ENCODE peak calls at places on chromosomes 1 and 21, in five cellular contexts. B is fibroblast of lung, C is GM06990, V is transverse colon, R is heart left ventricle. Z is an unnamed sample.

GRCh38 chr1:20484526-20485462 is 1.2 kb downstream of the CAMK2N1 start:
- DNase-seq in B (no peak), C (no peak), V (no peak), R (no peak), Z (peak)

GRCh38 chr21:44867999-44868700 is 5.3 kb downstream of the PTTG1IP start:
- DNase-seq in B (no peak), C (no peak), V (no peak), R (no peak), Z (peak)

GRCh38 chr1:174153825-174154107 is 5.6 kb upstream of the RABGAP1L start:
- DNase-seq in B (no peak), C (no peak), V (no peak), R (no peak), Z (no peak)

GRCh38 chr1:245493029-245493428 is 338.2 kb downstream of the KIF26B start:
- DNase-seq in B (no peak), C (no peak), V (no peak), R (no peak), Z (peak)

GRCh38 chr1:48492392-48492791 is 20.4 kb upstream of the SPATA6 start:
- DNase-seq in B (no peak), C (no peak), V (peak), R (no peak), Z (peak)

GRCh38 chr1:27577504-27578188 is 26.3 kb downstream of the AHDC1 start:
- DNase-seq in B (no peak), C (no peak), V (no peak), R (peak), Z (no peak)

GRCh38 chr1:109900489-109900888 is 10.2 kb upstream of the CSF1 start:
- DNase-seq in B (no peak), C (no peak), V (no peak), R (no peak), Z (no peak)

GRCh38 chr1:85992756-85993155 is 163.8 kb downstream of the COL24A1 start:
- DNase-seq in B (peak), C (peak), V (no peak), R (no peak), Z (peak)

GRCh38 chr1:8988618-8988967 is 37.6 kb downstream of the SLC2A7 start:
- DNase-seq in B (no peak), C (no peak), V (no peak), R (peak), Z (no peak)

GRCh38 chr1:8989061-8989460 is 37.2 kb downstream of the SLC2A7 start:
- DNase-seq in B (no peak), C (no peak), V (no peak), R (no peak), Z (no peak)

GRCh38 chr1:8989821-8990220 is 36.4 kb downstream of the SLC2A7 start:
- DNase-seq in B (no peak), C (no peak), V (no peak), R (no peak), Z (peak)

GRCh38 chr1:8987881-8988617 is 38.2 kb downstream of the SLC2A7 start:
- DNase-seq in B (peak), C (peak), V (peak), R (peak), Z (peak)

DNA sequence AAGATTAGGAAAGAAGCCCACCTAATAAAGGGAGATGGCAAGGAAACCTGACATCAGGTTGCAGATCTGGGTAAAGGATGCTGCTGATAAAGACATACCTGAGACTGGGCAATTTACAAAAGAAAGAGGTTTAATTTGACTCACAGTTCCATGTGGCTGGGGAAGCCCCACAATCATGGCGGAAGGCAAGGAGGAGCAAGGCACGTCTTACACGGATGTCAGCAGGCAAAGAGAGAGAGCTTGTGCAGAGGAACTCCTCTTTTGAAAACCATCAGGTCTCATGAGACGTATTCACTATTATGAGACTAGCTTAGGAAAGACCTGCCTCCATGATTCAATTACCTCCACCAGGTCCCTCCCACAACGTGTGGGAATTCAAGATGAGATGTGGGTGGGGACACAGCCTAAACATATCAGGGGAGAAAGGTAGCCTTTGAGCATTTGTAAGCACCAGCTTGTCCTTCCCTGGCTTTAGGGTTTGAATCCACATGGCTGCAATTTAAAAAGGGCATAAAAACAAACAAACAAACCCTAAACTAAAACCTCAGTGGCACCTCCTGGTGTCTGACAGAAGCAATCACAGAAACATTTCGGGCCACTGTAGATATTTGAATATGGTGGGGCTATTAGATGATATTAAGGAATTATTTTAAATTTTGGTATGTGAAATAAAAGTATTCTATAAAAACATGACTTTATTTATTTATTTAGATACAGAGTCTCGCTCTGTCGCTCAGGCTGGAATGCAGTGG is 33.1 kb downstream of the SLC2A7 start:
- DNase-seq in B (no peak), C (no peak), V (no peak), R (no peak), Z (no peak)
- TF ChIP-seq CTCF in B (peak), C (peak), V (no peak), R (no peak), Z (peak)

GRCh38 chr1:38006008-38006828 is 904 bp upstream of the FHL3 start:
- DNase-seq in B (no peak), C (no peak), V (no peak), R (peak), Z (no peak)

GRCh38 chr1:38000529-38001453 is 4.5 kb downstream of the FHL3 start:
- DNase-seq in B (peak), C (no peak), V (no peak), R (peak), Z (peak)

GRCh38 chr1:38004284-38005101 is 821 bp downstream of the FHL3 start:
- DNase-seq in B (no peak), C (no peak), V (no peak), R (no peak), Z (peak)

GRCh38 chr1:38005195-38006007 is at the start of gene FHL3:
- DNase-seq in B (peak), C (no peak), V (peak), R (peak), Z (peak)

DNA sequence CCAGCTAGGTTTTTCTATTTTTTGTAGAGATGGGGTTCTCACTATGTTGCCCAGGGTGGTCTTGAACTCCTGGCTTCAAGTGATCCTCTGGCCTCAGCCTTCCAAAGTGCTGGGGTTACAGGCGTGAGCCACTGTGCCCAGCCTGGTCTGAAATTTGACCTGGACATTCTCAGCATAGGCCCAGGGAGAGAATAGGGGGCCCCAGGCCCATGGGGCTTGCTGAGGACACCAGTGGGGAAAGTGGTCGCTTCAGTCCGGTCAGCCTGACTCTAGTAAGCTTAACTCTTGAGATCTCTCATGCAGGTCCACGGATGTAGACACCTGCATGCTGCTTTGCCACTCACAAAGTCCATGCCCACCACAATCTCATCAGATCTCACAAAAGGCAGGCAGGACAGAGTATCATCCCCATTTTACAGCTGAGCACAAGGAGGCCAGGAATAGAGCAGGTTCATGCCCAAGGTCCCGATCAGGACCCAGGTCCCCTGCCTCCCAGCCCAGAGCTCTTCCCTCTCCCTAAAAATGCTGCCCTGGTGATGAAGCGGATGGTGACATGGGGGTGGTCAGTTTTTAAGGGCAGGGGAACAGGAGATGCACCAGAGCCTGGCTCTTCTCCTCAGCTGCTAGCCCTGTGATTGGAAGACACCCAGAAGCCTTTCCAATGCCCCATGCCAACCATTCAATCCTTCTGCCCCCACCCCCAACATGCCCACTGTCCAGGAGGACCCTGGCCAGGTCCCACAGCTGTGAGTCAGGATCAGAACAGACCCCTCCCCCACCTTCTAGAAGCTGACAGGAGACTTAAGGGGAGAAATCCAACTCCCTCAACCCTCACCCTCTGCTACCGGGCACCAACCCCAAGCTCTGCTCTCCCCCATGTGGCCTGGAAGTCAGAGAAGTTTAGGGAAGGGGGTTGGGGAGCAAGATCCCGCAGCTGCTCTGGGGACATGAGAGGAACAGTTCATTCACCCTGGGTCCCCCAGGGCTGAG is 1.8 kb downstream of the FHL3 start:
- DNase-seq in B (peak), C (no peak), V (no peak), R (no peak), Z (peak)
- H3K4me3 ChIP-seq in B (peak), C (peak), V (peak), R (peak), Z (peak)

GRCh38 chr1:114671011-114671938 is 1.4 kb upstream of the DENND2C start:
- DNase-seq in B (peak), C (no peak), V (no peak), R (no peak), Z (peak)
- TF ChIP-seq CTCF in B (peak), C (no peak), V (peak), R (peak), Z (peak)

GRCh38 chr1:151144474-151145157 is 1.8 kb downstream of the SEMA6C start:
- DNase-seq in B (peak), C (no peak), V (no peak), R (peak), Z (no peak)
- H3K4me3 ChIP-seq in B (no peak), C (no peak), V (peak), R (peak), Z (no peak)

GRCh38 chr1:191629836-191630235 is 528.4 kb upstream of the RGS18 start:
- DNase-seq in B (no peak), C (no peak), V (no peak), R (no peak), Z (no peak)
- TF ChIP-seq CTCF in B (no peak), C (peak), V (no peak), R (no peak), Z (no peak)

GRCh38 chr21:14830307-14830706 is 234.5 kb downstream of the NRIP1 start:
- DNase-seq in B (no peak), C (no peak), V (no peak), R (no peak), Z (no peak)

GRCh38 chr21:14825405-14826032 is 239.3 kb downstream of the NRIP1 start:
- DNase-seq in B (no peak), C (peak), V (no peak), R (no peak), Z (no peak)

GRCh38 chr21:14826630-14827029 is 238.2 kb downstream of the NRIP1 start:
- DNase-seq in B (no peak), C (peak), V (no peak), R (no peak), Z (no peak)
- H3K4me3 ChIP-seq in B (no peak), C (no peak), V (no peak), R (no peak), Z (no peak)

DNA sequence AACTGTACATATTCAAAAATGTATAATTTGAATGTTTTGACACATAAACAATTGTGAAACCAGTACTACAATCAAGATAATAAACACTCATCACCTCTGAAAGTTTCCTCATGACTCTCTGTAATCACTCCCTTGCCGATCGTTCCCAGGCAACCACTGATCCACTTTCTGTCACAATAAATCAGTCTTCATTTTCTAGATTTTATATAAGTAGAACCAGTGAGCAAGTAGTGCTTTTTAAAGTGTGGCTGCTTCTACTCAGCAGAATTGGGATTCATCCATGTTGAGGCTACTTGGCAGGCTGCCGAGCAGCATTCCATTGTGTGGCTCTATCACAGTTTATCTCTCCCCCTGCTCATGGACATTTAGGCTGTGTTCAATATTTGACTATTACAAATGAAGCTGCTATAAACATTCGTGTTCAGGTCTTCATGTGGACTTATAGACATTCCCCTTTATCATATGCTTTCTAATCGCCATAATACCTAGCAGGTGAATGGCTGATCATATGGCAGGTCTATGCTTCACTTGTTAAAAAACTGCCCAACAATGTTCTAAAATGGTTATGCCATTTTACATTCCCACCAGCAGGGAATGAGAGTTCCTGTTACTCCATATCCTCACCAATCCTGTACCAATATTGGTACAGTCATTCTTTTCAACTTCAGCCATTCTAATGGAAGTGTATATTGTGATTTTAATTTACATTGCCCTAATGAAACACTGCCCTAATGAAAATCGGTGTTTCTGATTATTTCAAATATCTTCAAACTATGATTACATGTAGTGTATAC is 20.5 kb downstream of the TEX38 start:
- DNase-seq in B (peak), C (no peak), V (no peak), R (no peak), Z (peak)
- TF ChIP-seq CTCF in B (peak), C (no peak), V (no peak), R (no peak), Z (peak)